ENCODE peak calls at places on chromosomes 7 and 10, in nine cellular contexts. R is neural progenitor cell, D is prostate gland, T is IMR-90, C is body of pancreas, E is breast epithelium, M is lower lobe of right lung, S is PC-3, I is esophagus muscularis mucosa. G is an unnamed sample. For H3K4me1, the result is how much of the 10 kb centered on the place peaks cover.

GRCh38 chr7:147858421-147858820 is 732.1 kb upstream of the C7orf33 start:
- DNase-seq in T (no peak), E (no peak), I (no peak), R (no peak), C (no peak), S (no peak), D (no peak), M (no peak), G (no peak)

GRCh38 chr7:421056-421991 is 98.3 kb downstream of the PDGFA start:
- DNase-seq in E (no peak), R (no peak), M (peak), I (no peak), S (no peak), D (no peak), C (no peak), T (no peak), G (no peak)

GRCh38 chr7:13179011-13179574 is 491.7 kb downstream of the ARL4A start:
- DNase-seq in I (no peak), M (no peak), C (no peak), S (peak), T (peak), R (peak), E (no peak), D (no peak), G (no peak)

GRCh38 chr7:124440081-124440480 is 325.5 kb downstream of the GPR37 start:
- DNase-seq in R (no peak), D (no peak), M (no peak), S (peak), I (no peak), T (peak), C (no peak), E (no peak), G (no peak)

GRCh38 chr7:130148561-130148960 is 56.6 kb downstream of the TMEM209 start:
- DNase-seq in S (no peak), R (no peak), C (no peak), M (no peak), T (peak), I (no peak), E (no peak), D (no peak), G (no peak)

GRCh38 chr10:28082316-28082715 is 83.4 kb upstream of the ODAD2 start:
- DNase-seq in T (no peak), E (no peak), I (no peak), M (no peak), S (no peak), D (no peak), R (no peak), C (no peak), G (no peak)

GRCh38 chr7:127588697-127589482 is 679 bp downstream of the ARF5 start:
- DNase-seq in T (peak), S (peak), C (peak), D (peak), R (peak), I (no peak), E (peak), M (peak), G (peak)

GRCh38 chr7:88363249-88363648 is 56.6 kb upstream of the STEAP4 start:
- DNase-seq in M (no peak), E (no peak), D (no peak), C (no peak), I (no peak), T (no peak), S (no peak), R (no peak), G (no peak)

GRCh38 chr10:104276192-104276591 is 7.2 kb downstream of the GSTO2 start:
- DNase-seq in M (no peak), D (no peak), I (no peak), E (no peak), C (no peak), R (no peak), T (no peak), S (no peak), G (no peak)

GRCh38 chr10:117965984-117966383 is 80.8 kb downstream of the RAB11FIP2 start:
- DNase-seq in E (no peak), D (no peak), C (no peak), R (no peak), I (no peak), S (no peak), M (no peak), T (no peak), G (no peak)

GRCh38 chr10:77289027-77289501 is 348.5 kb downstream of the KCNMA1 start:
- DNase-seq in R (peak), C (no peak), D (no peak), E (no peak), T (no peak), M (no peak), I (no peak), S (no peak), G (no peak)

GRCh38 chr7:105073143-105073542 is 59.1 kb downstream of the KMT2E start:
- DNase-seq in S (no peak), C (no peak), E (no peak), I (no peak), R (no peak), M (no peak), D (no peak), T (no peak), G (no peak)

GRCh38 chr7:27784399-27785053 is 44.6 kb downstream of the TAX1BP1 start:
- DNase-seq in E (no peak), I (no peak), T (peak), S (peak), C (no peak), D (no peak), R (peak), M (no peak), G (no peak)

GRCh38 chr10:128859738-128860386 is 607.2 kb upstream of the MGMT start:
- DNase-seq in S (peak), E (no peak), T (no peak), M (no peak), D (no peak), R (peak), C (peak), I (peak), G (no peak)

GRCh38 chr7:143979359-143979758 is 20.8 kb upstream of the OR6B1 start:
- DNase-seq in I (no peak), E (no peak), C (no peak), D (no peak), T (peak), S (peak), R (no peak), M (no peak), G (no peak)

GRCh38 chr7:5452937-5453540 is 29.4 kb upstream of the TNRC18 start:
- DNase-seq in C (no peak), I (no peak), M (no peak), D (no peak), S (no peak), R (peak), T (peak), E (no peak), G (no peak)

GRCh38 chr7:80637453-80637852 is 989 bp upstream of the CD36 start:
- DNase-seq in T (no peak), D (no peak), C (no peak), M (no peak), E (no peak), I (no peak), R (no peak), S (no peak), G (no peak)

GRCh38 chr7:111059826-111060225 is 31.1 kb upstream of the LRRN3 start:
- DNase-seq in R (no peak), D (no peak), M (no peak), C (no peak), S (no peak), T (no peak), E (no peak), I (no peak), G (no peak)

GRCh38 chr10:126459878-126460481 is 71.7 kb upstream of the ADAM12 start:
- DNase-seq in T (peak), R (no peak), D (no peak), E (no peak), M (no peak), I (peak), C (no peak), S (peak), G (no peak)

GRCh38 chr10:69835875-69836727 is 34.4 kb downstream of the COL13A1 start:
- DNase-seq in D (no peak), E (no peak), R (no peak), S (peak), C (no peak), T (no peak), I (no peak), M (no peak), G (no peak)

GRCh38 chr10:79431422-79431821 is 14.0 kb downstream of the ZCCHC24 start:
- DNase-seq in I (no peak), E (no peak), T (no peak), M (no peak), R (no peak), C (no peak), D (no peak), S (no peak), G (peak)

GRCh38 chr7:36391436-36392198 is 2.0 kb downstream of the ANLN start:
- DNase-seq in I (no peak), E (no peak), M (no peak), T (peak), C (no peak), D (no peak), S (peak), R (no peak), G (no peak)

GRCh38 chr10:60905580-60905979 is 38.4 kb downstream of the RHOBTB1 start:
- DNase-seq in R (no peak), I (no peak), E (no peak), T (peak), M (peak), C (no peak), D (no peak), S (no peak), G (peak)

GRCh38 chr7:127871226-127871625 is 160.0 kb downstream of the LRRC4 start:
- DNase-seq in E (no peak), I (no peak), S (no peak), M (no peak), C (no peak), T (no peak), D (no peak), R (no peak), G (no peak)

GRCh38 chr10:118950190-118950658 is 79.3 kb upstream of the NANOS1 start:
- DNase-seq in C (no peak), I (no peak), M (no peak), R (no peak), S (peak), E (no peak), D (no peak), T (no peak), G (no peak)

GRCh38 chr10:11898372-11899066 is 75.4 kb downstream of the PROSER2 start:
- DNase-seq in D (peak), I (no peak), R (no peak), S (peak), E (peak), T (peak), M (peak), C (peak), G (no peak)

GRCh38 chr7:148809856-148810255 is 74.2 kb downstream of the EZH2 start:
- DNase-seq in C (no peak), E (no peak), I (no peak), M (no peak), R (peak), S (no peak), D (no peak), T (no peak), G (no peak)

GRCh38 chr10:130230036-130230435 is 93.8 kb downstream of the GLRX3 start:
- DNase-seq in T (no peak), M (no peak), C (no peak), E (no peak), D (no peak), R (no peak), I (no peak), S (no peak), G (no peak)

GRCh38 chr7:133376514-133376913 is 123.6 kb downstream of the EXOC4 start:
- DNase-seq in T (no peak), S (no peak), R (no peak), M (no peak), I (no peak), D (no peak), E (no peak), C (no peak), G (no peak)

GRCh38 chr10:67788028-67788886 is 49.7 kb downstream of the DNAJC12 start:
- DNase-seq in C (peak), I (no peak), D (no peak), S (peak), E (no peak), T (no peak), M (peak), R (peak), G (peak)

GRCh38 chr7:4683884-4684565 is 1.9 kb downstream of the FOXK1 start:
- DNase-seq in C (peak), D (peak), S (peak), R (no peak), E (peak), M (peak), T (peak), I (no peak), G (peak)

GRCh38 chr7:43199333-43199732 is 86.9 kb downstream of the HECW1 start:
- DNase-seq in S (peak), C (no peak), M (no peak), R (no peak), T (peak), I (no peak), E (no peak), D (no peak), G (no peak)

GRCh38 chr7:148747274-148747673 is 48.6 kb downstream of the CUL1 start:
- DNase-seq in S (no peak), M (no peak), C (no peak), T (no peak), E (no peak), R (peak), D (no peak), I (no peak), G (no peak)

GRCh38 chr10:31745612-31746376 is 182.8 kb downstream of the ARHGAP12 start:
- DNase-seq in D (no peak), S (peak), C (no peak), I (no peak), T (peak), M (no peak), R (no peak), E (no peak), G (no peak)

GRCh38 chr10:95308389-95309302 is 17.8 kb upstream of the PDLIM1 start:
- DNase-seq in E (peak), C (peak), I (peak), M (peak), S (peak), R (peak), D (peak), T (peak), G (peak)

GRCh38 chr10:103598654-103599115 is 105.2 kb downstream of the NEURL1 start:
- DNase-seq in C (peak), D (peak), R (peak), I (no peak), E (no peak), S (peak), M (no peak), T (peak), G (peak)

GRCh38 chr7:91201731-91202130 is 62.5 kb upstream of the FZD1 start:
- DNase-seq in T (no peak), E (no peak), C (no peak), R (peak), D (no peak), M (no peak), I (no peak), S (no peak), G (no peak)

GRCh38 chr10:121637437-121637836 is 39.2 kb upstream of the FGFR2 start:
- DNase-seq in R (no peak), D (no peak), S (no peak), M (no peak), C (no peak), T (no peak), E (no peak), I (no peak), G (no peak)

DNA sequence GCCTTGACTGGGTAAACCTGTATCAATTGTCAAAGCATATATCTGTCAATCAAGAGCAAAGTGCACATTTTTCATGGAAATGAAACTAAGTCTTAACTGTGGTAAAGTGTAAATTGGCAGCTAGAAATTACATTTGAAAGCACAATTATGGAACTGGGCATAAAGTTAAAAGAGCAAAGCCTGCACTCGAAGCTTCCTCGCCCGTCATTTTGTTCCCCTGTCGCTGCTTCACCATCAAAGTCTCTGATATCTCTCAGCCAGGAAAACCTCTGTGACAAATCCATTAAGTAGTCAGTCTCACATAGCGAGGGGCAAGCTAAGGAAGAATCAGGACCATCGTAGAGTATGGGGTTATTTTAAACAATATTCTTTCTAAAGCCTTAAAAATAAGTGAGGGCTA is 27.9 kb downstream of the PON1 start:
- DNase-seq in S (no peak), T (no peak), E (no peak), M (no peak), C (no peak), D (no peak), I (no peak), R (no peak), G (no peak)
- TF ChIP-seq CTCF in S (no peak), T (no peak), E (no peak), M (no peak), C (no peak), D (no peak), I (no peak), R (no peak), G (no peak)

GRCh38 chr10:131998845-131999681 is 17.3 kb upstream of the BNIP3 start:
- DNase-seq in S (no peak), T (no peak), M (no peak), R (no peak), I (no peak), C (no peak), D (no peak), E (no peak), G (no peak)
- H3K4me1 ChIP-seq in S (under half), T (under half), M (under half), R (under half), I (under half), C (half or more), D (under half), E (under half), G (under half)

DNA sequence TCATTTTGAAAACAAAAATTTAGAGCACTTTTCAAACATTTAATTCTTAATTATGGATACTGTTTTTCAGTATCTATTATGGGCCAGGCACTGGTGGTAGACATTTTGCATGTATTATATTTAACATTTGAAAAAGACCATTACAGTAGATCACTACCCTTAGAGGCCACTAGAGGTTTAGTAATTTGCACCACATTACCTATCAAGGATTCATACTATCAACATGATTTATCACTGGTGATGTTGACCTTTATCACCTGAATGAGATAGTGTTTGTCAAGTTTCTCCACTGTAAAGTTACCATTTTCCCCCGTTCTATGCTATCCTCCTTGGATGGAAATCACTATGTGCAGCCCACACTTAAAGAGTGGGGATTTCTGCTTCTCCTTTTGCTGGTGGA is 4.4 kb upstream of the SNX13 start:
- DNase-seq in S (no peak), T (no peak), E (no peak), M (no peak), D (no peak), R (no peak), I (no peak), C (no peak), G (no peak)
- TF ChIP-seq CTCF in S (peak), T (no peak), E (no peak), M (no peak), D (no peak), R (peak), I (no peak), C (no peak), G (no peak)

GRCh38 chr10:97570789-97571536 is 1.6 kb upstream of the ANKRD2 start:
- DNase-seq in C (no peak), R (no peak), S (no peak), D (no peak), M (no peak), E (no peak), T (no peak), I (no peak), G (no peak)
- H3K4me1 ChIP-seq in C (under half), R (under half), S (half or more), D (under half), M (under half), E (under half), T (under half), I (under half), G (under half)

G was measured in ovary.